ENCODE peak calls at places on chromosomes 5 and 9, in nine cellular contexts. J is EL; W is stimulated activated CD8-positive, alpha-beta memory T cell treated with anti-CD3 and anti-CD28 coated beads, Interleukin-4, amount 100 ng/mL, for 48 hours; D is IMR-90; Y is NCI-H1105 treated with DMSO at 0.1 percent for 48 hours; R is activated T-cell treated with anti-CD3 and anti-CD28 coated beads for 1 hour; Q is anterior cingulate cortex; I is WTC11; L is ACHN. M is an unnamed sample.

GRCh38 chr9:116335392-116335791 is 181.8 kb downstream of the PAPPA start:
- DNase-seq in Y (no peak), D (no peak), J (no peak), W (no peak), L (no peak), I (no peak), Q (no peak), R (no peak), M (no peak)

GRCh38 chr9:135476981-135477380 is 2.6 kb upstream of the PPP1R26 start:
- DNase-seq in R (no peak), Y (no peak), W (no peak), I (no peak), Q (no peak), D (no peak), L (peak), J (peak), M (peak)

GRCh38 chr5:39185761-39186160 is 33.6 kb downstream of the FYB1 start:
- DNase-seq in R (no peak), D (no peak), J (no peak), Q (no peak), W (no peak), I (no peak), L (no peak), Y (no peak), M (no peak)

GRCh38 chr5:65029178-65029577 is 260.4 kb downstream of the CWC27 start:
- DNase-seq in Y (no peak), W (no peak), L (no peak), I (no peak), D (peak), R (no peak), Q (no peak), J (no peak), M (no peak)

GRCh38 chr5:10540036-10540544 is 23.8 kb upstream of the ANKRD33B start:
- DNase-seq in R (no peak), W (no peak), Y (no peak), Q (no peak), J (no peak), I (no peak), L (no peak), D (no peak), M (no peak)

GRCh38 chr9:115118471-115119156 is 657 bp upstream of the TNC start:
- DNase-seq in R (no peak), L (peak), Y (peak), I (peak), D (peak), J (peak), Q (no peak), W (no peak), M (peak)

GRCh38 chr5:33903118-33903517 is 11.3 kb upstream of the ADAMTS12 start:
- DNase-seq in I (no peak), D (no peak), Q (no peak), R (no peak), W (no peak), L (no peak), J (no peak), Y (no peak), M (no peak)

GRCh38 chr5:73451218-73452130 is 2.9 kb upstream of the FOXD1 start:
- DNase-seq in D (peak), R (peak), I (peak), L (peak), Y (peak), J (peak), W (peak), Q (no peak), M (peak)

GRCh38 chr9:107737987-107738743 is 248.6 kb upstream of the KLF4 start:
- DNase-seq in L (no peak), Y (peak), Q (no peak), W (no peak), R (no peak), D (peak), J (peak), I (no peak), M (peak)

GRCh38 chr5:29697786-29698414 is 1495.6 kb upstream of the CDH6 start:
- DNase-seq in W (no peak), Q (no peak), J (no peak), D (no peak), Y (peak), R (no peak), I (no peak), L (peak), M (no peak)

GRCh38 chr5:159933531-159934485 is 17.5 kb downstream of the ADRA1B start:
- DNase-seq in I (no peak), Q (no peak), W (no peak), D (peak), L (no peak), J (no peak), R (no peak), Y (no peak), M (no peak)

GRCh38 chr9:15373201-15373530 is 49.5 kb upstream of the SNAPC3 start:
- DNase-seq in L (no peak), I (no peak), D (peak), Q (no peak), W (no peak), J (peak), Y (no peak), R (no peak), M (peak)

GRCh38 chr5:151587796-151588606 is 3.1 kb downstream of the FAT2 start:
- DNase-seq in L (no peak), Q (no peak), I (no peak), D (no peak), W (no peak), R (no peak), J (no peak), Y (no peak), M (no peak)

GRCh38 chr5:155050384-155051019 is 36.9 kb downstream of the KIF4B start:
- DNase-seq in R (no peak), Q (no peak), D (no peak), W (no peak), L (no peak), I (no peak), Y (no peak), J (no peak), M (no peak)

GRCh38 chr9:114853071-114853865 is 47.4 kb upstream of the TNFSF15 start:
- DNase-seq in W (no peak), I (no peak), Y (no peak), Q (no peak), D (no peak), J (no peak), L (no peak), R (no peak), M (no peak)

GRCh38 chr5:39283231-39283818 is 64.0 kb upstream of the FYB1 start:
- DNase-seq in Q (no peak), I (peak), Y (peak), D (peak), R (peak), L (peak), J (peak), W (peak), M (peak)

GRCh38 chr5:170095687-170096086 is 10.0 kb upstream of the FOXI1 start:
- DNase-seq in D (no peak), Q (no peak), J (peak), R (no peak), W (no peak), L (no peak), I (no peak), Y (no peak), M (no peak)

GRCh38 chr5:94870496-94871214 is 252.2 kb downstream of the SLF1 start:
- DNase-seq in R (no peak), I (peak), W (no peak), J (no peak), Q (no peak), L (no peak), Y (no peak), D (no peak), M (no peak)

GRCh38 chr9:36091028-36091953 is 45.2 kb upstream of the GLIPR2 start:
- DNase-seq in W (no peak), Y (peak), R (no peak), D (peak), J (peak), L (peak), I (no peak), Q (no peak), M (peak)

GRCh38 chr9:1460143-1460769 is 410.1 kb downstream of the DMRT2 start:
- DNase-seq in D (no peak), L (peak), Q (no peak), Y (peak), W (no peak), J (peak), I (peak), R (no peak), M (peak)

GRCh38 chr9:70761139-70761538 is 346.7 kb upstream of the KLF9 start:
- DNase-seq in J (no peak), I (no peak), W (no peak), Q (no peak), Y (peak), D (no peak), L (no peak), R (no peak), M (no peak)

GRCh38 chr9:36154213-36154952 is 14.8 kb upstream of the CCIN start:
- DNase-seq in W (no peak), Y (peak), L (no peak), I (no peak), Q (peak), D (peak), J (peak), R (no peak), M (peak)

GRCh38 chr9:131282688-131283422 is 6.5 kb upstream of the FAM78A start:
- DNase-seq in Y (peak), W (peak), Q (no peak), J (no peak), D (peak), R (no peak), I (peak), L (no peak), M (peak)

GRCh38 chr9:126698756-126699155 is 85.0 kb downstream of the LMX1B start:
- DNase-seq in I (no peak), Q (no peak), R (no peak), J (no peak), D (no peak), W (no peak), L (no peak), Y (no peak), M (no peak)

GRCh38 chr5:148820778-148821395 is 5.5 kb upstream of the ADRB2 start:
- DNase-seq in R (no peak), D (peak), I (no peak), J (peak), W (no peak), Y (peak), Q (no peak), L (peak), M (peak)

GRCh38 chr5:67094476-67095300 is 101.9 kb downstream of the CD180 start:
- DNase-seq in Y (no peak), D (peak), W (no peak), J (peak), R (no peak), I (peak), L (peak), Q (no peak), M (peak)

GRCh38 chr5:35313296-35313695 is 83.0 kb upstream of the PRLR start:
- DNase-seq in W (no peak), I (no peak), R (no peak), Y (no peak), J (peak), Q (no peak), D (peak), L (no peak), M (peak)

GRCh38 chr5:28254846-28255245 is 1216.5 kb upstream of the CDH9 start:
- DNase-seq in Y (no peak), W (no peak), J (no peak), I (no peak), D (no peak), R (no peak), Q (no peak), L (no peak), M (no peak)

GRCh38 chr5:66788556-66788955 is 192.4 kb downstream of the MAST4 start:
- DNase-seq in D (no peak), W (no peak), I (no peak), J (no peak), Y (no peak), Q (no peak), L (no peak), R (no peak), M (no peak)

GRCh38 chr5:80871541-80871961 is 88.6 kb upstream of the RASGRF2 start:
- DNase-seq in D (peak), R (no peak), Y (no peak), I (no peak), W (peak), Q (no peak), J (peak), L (peak), M (peak)

GRCh38 chr9:125549465-125550215 is 157.4 kb downstream of the MAPKAP1 start:
- DNase-seq in I (no peak), L (no peak), Q (peak), D (no peak), J (no peak), R (no peak), Y (peak), W (no peak), M (peak)

GRCh38 chr9:74282526-74283253 is 214.4 kb upstream of the RORB start:
- DNase-seq in Q (no peak), L (no peak), J (no peak), I (no peak), R (no peak), W (no peak), D (no peak), Y (no peak), M (no peak)